ENCODE peak calls at places on chromosome 16, in eight cellular contexts. E is fibroblast of the conjunctiva; O is kidney tubule cell; U is progenitor cell of endocrine pancreas; C is GM18507; K is dorsolateral prefrontal cortex; B is AG04450; L is activated CD8-positive, alpha-beta T cell treated with anti-CD3 and anti-CD28 coated beads, Interleukin-2, amount 10 ng/mL, durations not matched to agents 7 days and 5 days. D is an unnamed sample.

GRCh38 chr16:15650019-15650697 is at the start of gene NDE1:
- DNase-seq in E (peak), U (peak), O (peak), C (peak), L (peak), K (peak), B (peak), D (peak)

GRCh38 chr16:11613381-11614303 is 26.9 kb upstream of the LITAF start:
- DNase-seq in L (no peak), E (no peak), U (no peak), C (no peak), O (peak), K (no peak), B (no peak), D (no peak)

GRCh38 chr16:49399594-49400364 is 26.2 kb downstream of the C16orf78 start:
- DNase-seq in U (no peak), L (no peak), C (peak), B (no peak), K (no peak), E (no peak), O (no peak), D (no peak)

GRCh38 chr16:73319747-73320146 is 271.8 kb upstream of the ZFHX3 start:
- DNase-seq in U (no peak), O (no peak), L (no peak), B (no peak), C (no peak), K (no peak), E (no peak), D (no peak)

GRCh38 chr16:18833707-18834505 is 32.6 kb upstream of the ARL6IP1 start:
- DNase-seq in L (no peak), K (no peak), O (no peak), U (no peak), C (no peak), E (no peak), B (no peak), D (no peak)

GRCh38 chr16:70694088-70694487 is 8.2 kb upstream of the MTSS2 start:
- DNase-seq in E (peak), K (no peak), U (no peak), O (peak), B (peak), L (no peak), C (no peak), D (no peak)

GRCh38 chr16:90007015-90007414 is 12.2 kb downstream of the DBNDD1 start:
- DNase-seq in L (no peak), K (no peak), C (no peak), E (no peak), O (peak), B (no peak), U (no peak), D (no peak)

GRCh38 chr16:58418601-58419000 is 26.3 kb downstream of the GINS3 start:
- DNase-seq in K (peak), L (no peak), E (peak), O (peak), B (no peak), C (no peak), U (no peak), D (no peak)

GRCh38 chr16:80804451-80805383 is at the start of gene CDYL2:
- DNase-seq in K (no peak), L (peak), B (no peak), O (peak), U (peak), C (peak), E (no peak), D (no peak)

GRCh38 chr16:53506254-53506653 is 3.2 kb upstream of the AKTIP start:
- DNase-seq in O (no peak), E (no peak), K (no peak), U (no peak), C (no peak), L (no peak), B (no peak), D (no peak)

GRCh38 chr16:86975445-86975844 is 341.7 kb downstream of the C16orf95 start:
- DNase-seq in L (no peak), C (no peak), E (peak), U (no peak), K (no peak), B (peak), O (peak), D (peak)

GRCh38 chr16:67481561-67482259 is 753 bp upstream of the ATP6V0D1 start:
- DNase-seq in L (peak), U (no peak), B (no peak), O (no peak), C (no peak), E (no peak), K (no peak), D (no peak)

GRCh38 chr16:81457326-81458133 is 12.9 kb downstream of the CMIP start:
- DNase-seq in U (no peak), K (no peak), E (peak), O (peak), C (no peak), B (peak), L (no peak), D (no peak)

GRCh38 chr16:9821970-9822369 is 360.3 kb downstream of the GRIN2A start:
- DNase-seq in K (no peak), B (no peak), C (no peak), U (no peak), E (no peak), L (no peak), O (no peak), D (no peak)

GRCh38 chr16:65757064-65757463 is 609.4 kb upstream of the CDH5 start:
- DNase-seq in O (no peak), B (no peak), E (no peak), L (no peak), C (no peak), U (no peak), K (no peak), D (no peak)

GRCh38 chr16:80198995-80199299 is 341.8 kb upstream of the DYNLRB2 start:
- DNase-seq in U (no peak), E (no peak), K (no peak), O (no peak), L (no peak), B (no peak), C (no peak), D (no peak)

GRCh38 chr16:10168258-10168657 is 14.0 kb downstream of the GRIN2A start:
- DNase-seq in K (no peak), U (no peak), C (no peak), O (peak), E (peak), L (no peak), B (no peak), D (no peak)

GRCh38 chr16:84484579-84485254 is 19.7 kb downstream of the MEAK7 start:
- DNase-seq in L (no peak), K (peak), U (peak), O (peak), B (peak), E (peak), C (no peak), D (no peak)

GRCh38 chr16:72664122-72664479 is 383.8 kb downstream of the ZFHX3 start:
- DNase-seq in B (no peak), U (no peak), O (no peak), L (no peak), C (no peak), E (no peak), K (no peak), D (no peak)

GRCh38 chr16:70696368-70696767 is 10.5 kb upstream of the MTSS2 start:
- DNase-seq in U (no peak), E (no peak), L (no peak), C (no peak), K (no peak), B (no peak), O (no peak), D (no peak)

GRCh38 chr16:66603537-66604375 is 748 bp upstream of the CMTM3 start:
- DNase-seq in K (no peak), C (no peak), L (peak), B (no peak), U (peak), E (no peak), O (peak), D (peak)

GRCh38 chr16:85029413-85029794 is 1.8 kb downstream of the KIAA0513 start:
- DNase-seq in C (no peak), O (peak), B (no peak), L (peak), U (no peak), K (no peak), E (no peak), D (no peak)

GRCh38 chr16:65122974-65123845 is 1.3 kb upstream of the CDH11 start:
- DNase-seq in U (no peak), O (peak), B (no peak), L (no peak), E (no peak), K (peak), C (no peak), D (no peak)

GRCh38 chr16:88045820-88046303 is 94.6 kb downstream of the BANP start:
- DNase-seq in K (no peak), U (no peak), L (no peak), O (no peak), C (peak), B (no peak), E (no peak), D (no peak)

GRCh38 chr16:31409433-31409832 is 16.3 kb downstream of the ITGAD start:
- DNase-seq in L (no peak), C (no peak), K (no peak), O (peak), U (no peak), B (no peak), E (no peak), D (no peak)

GRCh38 chr16:77299395-77299794 is 100.2 kb downstream of the SYCE1L start:
- DNase-seq in L (no peak), K (no peak), B (no peak), E (no peak), U (no peak), C (no peak), O (peak), D (no peak)

GRCh38 chr16:4517812-4518211 is 20.8 kb downstream of the CDIP1 start:
- DNase-seq in O (peak), L (no peak), B (no peak), C (no peak), U (peak), K (peak), E (no peak), D (peak)

GRCh38 chr16:46830417-46830901 is 521 bp downstream of the C16orf87 start:
- DNase-seq in B (no peak), K (no peak), C (no peak), O (no peak), L (peak), E (no peak), U (no peak), D (peak)

GRCh38 chr16:31265329-31266245 is 5.8 kb downstream of the ITGAM start:
- DNase-seq in B (no peak), E (no peak), O (peak), K (no peak), C (peak), U (no peak), L (peak), D (no peak)

GRCh38 chr16:89687092-89687940 is 827 bp downstream of the CDK10 start:
- DNase-seq in C (no peak), E (no peak), U (peak), B (no peak), O (peak), L (peak), K (no peak), D (no peak)

GRCh38 chr16:46745594-46745993 is 2.5 kb downstream of the MYLK3 start:
- DNase-seq in C (no peak), L (no peak), U (no peak), O (no peak), E (no peak), K (no peak), B (no peak), D (no peak)

GRCh38 chr16:69796285-69797118 is 34.4 kb downstream of the WWP2 start:
- DNase-seq in E (peak), L (peak), O (peak), K (no peak), C (peak), U (no peak), B (peak), D (peak)

GRCh38 chr16:72847187-72848044 is 200.5 kb downstream of the ZFHX3 start:
- DNase-seq in L (peak), B (no peak), E (no peak), U (no peak), C (peak), O (peak), K (no peak), D (peak)

D was measured in substantia nigra.